ENCODE peak calls at places on chromosomes 11 and 22, in five cellular contexts. One of them, this sample, is unnamed.

GRCh38 chr11:85787809-85788805 is 22.8 kb downstream of the SYTL2 start:
- DNase-seq in fibroblast of the aortic adventitia: no peak
- DNase-seq in IMR-90: peak
- DNase-seq in GM13976: no peak
- DNase-seq in body of pancreas: peak
- DNase-seq in this sample: peak

GRCh38 chr22:24059121-24059520 is 48.0 kb downstream of the CABIN1 start:
- DNase-seq in IMR-90: peak
- DNase-seq in body of pancreas: peak
- DNase-seq in fibroblast of the aortic adventitia: peak
- DNase-seq in GM13976: no peak
- DNase-seq in this sample: no peak

GRCh38 chr11:2991477-2992233 is 474 bp downstream of the NAP1L4 start:
- DNase-seq in fibroblast of the aortic adventitia: peak
- DNase-seq in body of pancreas: no peak
- DNase-seq in GM13976: no peak
- DNase-seq in IMR-90: peak
- DNase-seq in this sample: no peak

GRCh38 chr11:65489706-65490310 is 9.0 kb upstream of the MALAT1 start:
- DNase-seq in fibroblast of the aortic adventitia: peak
- DNase-seq in body of pancreas: no peak
- DNase-seq in GM13976: no peak
- DNase-seq in IMR-90: no peak
- DNase-seq in this sample: no peak

GRCh38 chr11:76891285-76891684 is 30.6 kb downstream of the ACER3 start:
- DNase-seq in body of pancreas: no peak
- DNase-seq in fibroblast of the aortic adventitia: no peak
- DNase-seq in IMR-90: no peak
- DNase-seq in GM13976: no peak
- DNase-seq in this sample: no peak

GRCh38 chr22:47063606-47064005 is 301.2 kb downstream of the TBC1D22A start:
- DNase-seq in GM13976: no peak
- DNase-seq in IMR-90: no peak
- DNase-seq in body of pancreas: no peak
- DNase-seq in fibroblast of the aortic adventitia: no peak
- DNase-seq in this sample: no peak

GRCh38 chr11:47020793-47021624 is 84.4 kb downstream of the CSTPP1 start:
- DNase-seq in body of pancreas: no peak
- DNase-seq in IMR-90: peak
- DNase-seq in GM13976: no peak
- DNase-seq in fibroblast of the aortic adventitia: no peak
- DNase-seq in this sample: no peak

GRCh38 chr11:120194166-120194565 is 16.7 kb upstream of the OAF start:
- DNase-seq in GM13976: no peak
- DNase-seq in IMR-90: no peak
- DNase-seq in fibroblast of the aortic adventitia: no peak
- DNase-seq in body of pancreas: no peak
- DNase-seq in this sample: no peak

GRCh38 chr11:94655951-94656350 is 88.8 kb downstream of the PIWIL4 start:
- DNase-seq in GM13976: no peak
- DNase-seq in body of pancreas: no peak
- DNase-seq in fibroblast of the aortic adventitia: no peak
- DNase-seq in IMR-90: no peak
- DNase-seq in this sample: no peak

GRCh38 chr11:96827164-96827563 is 437.4 kb downstream of the JRKL start:
- DNase-seq in IMR-90: peak
- DNase-seq in fibroblast of the aortic adventitia: peak
- DNase-seq in body of pancreas: no peak
- DNase-seq in GM13976: no peak
- DNase-seq in this sample: no peak
- TF ChIP-seq CTCF in IMR-90: peak
- TF ChIP-seq CTCF in fibroblast of the aortic adventitia: peak
- TF ChIP-seq CTCF in body of pancreas: peak
- TF ChIP-seq CTCF in GM13976: no peak
- TF ChIP-seq CTCF in this sample: no peak

DNA sequence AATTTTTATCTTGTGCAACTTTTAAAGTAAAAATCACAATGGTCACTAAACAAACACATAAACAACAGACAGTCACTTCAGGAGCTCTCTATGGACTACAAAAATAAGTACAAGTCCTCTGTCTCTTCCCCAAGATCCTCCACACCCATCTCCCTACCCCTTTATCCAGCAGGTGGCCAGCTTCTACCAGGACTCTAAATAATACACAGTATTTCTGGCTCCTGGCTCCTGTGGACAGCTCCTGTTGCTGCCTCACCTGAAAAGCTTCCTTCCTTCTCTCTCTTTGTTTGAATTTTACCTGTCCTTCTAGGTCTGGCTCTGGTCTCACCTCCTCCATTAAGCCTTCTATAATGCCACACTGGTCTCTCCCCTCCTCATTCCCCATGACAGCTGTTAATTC is 86.1 kb downstream of the CLPB start:
- DNase-seq in body of pancreas: no peak
- DNase-seq in GM13976: no peak
- DNase-seq in IMR-90: no peak
- DNase-seq in fibroblast of the aortic adventitia: no peak
- DNase-seq in this sample: no peak
- TF ChIP-seq CTCF in body of pancreas: no peak
- TF ChIP-seq CTCF in GM13976: no peak
- TF ChIP-seq CTCF in IMR-90: no peak
- TF ChIP-seq CTCF in fibroblast of the aortic adventitia: no peak
- TF ChIP-seq CTCF in this sample: no peak

GRCh38 chr22:36942561-36942960 is 29.1 kb downstream of the CSF2RB start:
- DNase-seq in body of pancreas: no peak
- DNase-seq in fibroblast of the aortic adventitia: no peak
- DNase-seq in IMR-90: no peak
- DNase-seq in GM13976: no peak
- DNase-seq in this sample: no peak

GRCh38 chr22:36951746-36952145 is 38.3 kb downstream of the CSF2RB start:
- DNase-seq in body of pancreas: no peak
- DNase-seq in IMR-90: no peak
- DNase-seq in GM13976: no peak
- DNase-seq in fibroblast of the aortic adventitia: no peak
- DNase-seq in this sample: no peak

GRCh38 chr22:36950797-36951590 is 37.6 kb downstream of the CSF2RB start:
- DNase-seq in IMR-90: no peak
- DNase-seq in fibroblast of the aortic adventitia: no peak
- DNase-seq in GM13976: no peak
- DNase-seq in body of pancreas: no peak
- DNase-seq in this sample: no peak

GRCh38 chr22:36948273-36949055 is 35.0 kb downstream of the CSF2RB start:
- DNase-seq in GM13976: no peak
- DNase-seq in IMR-90: no peak
- DNase-seq in fibroblast of the aortic adventitia: peak
- DNase-seq in body of pancreas: no peak
- DNase-seq in this sample: no peak

GRCh38 chr22:36946436-36947158 is 33.2 kb downstream of the CSF2RB start:
- DNase-seq in GM13976: peak
- DNase-seq in IMR-90: no peak
- DNase-seq in fibroblast of the aortic adventitia: peak
- DNase-seq in body of pancreas: no peak
- DNase-seq in this sample: no peak
- TF ChIP-seq CTCF in GM13976: no peak
- TF ChIP-seq CTCF in IMR-90: no peak
- TF ChIP-seq CTCF in fibroblast of the aortic adventitia: no peak
- TF ChIP-seq CTCF in body of pancreas: no peak
- TF ChIP-seq CTCF in this sample: no peak

GRCh38 chr22:21713428-21714058 is 22.1 kb downstream of the YPEL1 start:
- DNase-seq in IMR-90: no peak
- DNase-seq in GM13976: no peak
- DNase-seq in body of pancreas: no peak
- DNase-seq in fibroblast of the aortic adventitia: no peak
- DNase-seq in this sample: no peak

GRCh38 chr22:21714059-21714770 is 21.4 kb downstream of the YPEL1 start:
- DNase-seq in IMR-90: no peak
- DNase-seq in GM13976: no peak
- DNase-seq in body of pancreas: peak
- DNase-seq in fibroblast of the aortic adventitia: no peak
- DNase-seq in this sample: no peak

GRCh38 chr22:21714784-21715183 is 20.8 kb downstream of the YPEL1 start:
- DNase-seq in body of pancreas: no peak
- DNase-seq in fibroblast of the aortic adventitia: no peak
- DNase-seq in IMR-90: peak
- DNase-seq in GM13976: no peak
- DNase-seq in this sample: no peak

GRCh38 chr22:21711851-21712250 is 23.7 kb downstream of the YPEL1 start:
- DNase-seq in body of pancreas: no peak
- DNase-seq in IMR-90: no peak
- DNase-seq in fibroblast of the aortic adventitia: no peak
- DNase-seq in GM13976: no peak
- DNase-seq in this sample: no peak

DNA sequence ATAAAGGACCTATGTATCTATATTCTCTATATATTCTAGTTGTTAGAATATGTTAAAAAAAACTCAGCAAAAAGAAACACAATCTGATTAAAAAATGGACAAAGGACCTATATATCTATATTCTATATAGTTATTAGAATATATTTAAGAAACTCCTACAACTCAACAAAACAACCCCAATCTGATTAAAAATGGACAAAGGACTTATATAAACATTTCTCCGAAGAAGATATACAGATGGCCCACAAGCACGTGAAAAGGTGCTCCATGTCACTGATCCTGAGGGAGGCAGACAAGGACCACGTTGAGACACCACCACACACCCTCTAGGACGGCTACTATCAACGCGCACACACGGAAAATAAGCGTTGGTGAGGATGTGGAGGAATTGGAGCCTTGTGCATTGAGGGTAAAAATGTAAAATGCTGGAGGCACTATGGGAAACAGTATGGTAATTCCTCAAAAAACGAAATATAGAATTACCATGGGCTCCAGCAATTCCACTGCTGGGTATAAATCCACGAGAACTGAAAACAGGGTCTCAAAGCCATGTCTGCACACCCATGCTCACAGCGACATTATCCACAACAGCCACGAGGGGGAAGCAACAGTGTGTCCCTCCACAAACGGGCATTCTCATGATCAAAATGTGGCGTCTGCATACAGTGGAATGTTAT is 22.7 kb downstream of the YPEL1 start:
- DNase-seq in GM13976: peak
- DNase-seq in IMR-90: peak
- DNase-seq in fibroblast of the aortic adventitia: peak
- DNase-seq in body of pancreas: peak
- DNase-seq in this sample: peak
- TF ChIP-seq CTCF in GM13976: peak
- TF ChIP-seq CTCF in IMR-90: peak
- TF ChIP-seq CTCF in fibroblast of the aortic adventitia: peak
- TF ChIP-seq CTCF in body of pancreas: peak
- TF ChIP-seq CTCF in this sample: peak

DNA sequence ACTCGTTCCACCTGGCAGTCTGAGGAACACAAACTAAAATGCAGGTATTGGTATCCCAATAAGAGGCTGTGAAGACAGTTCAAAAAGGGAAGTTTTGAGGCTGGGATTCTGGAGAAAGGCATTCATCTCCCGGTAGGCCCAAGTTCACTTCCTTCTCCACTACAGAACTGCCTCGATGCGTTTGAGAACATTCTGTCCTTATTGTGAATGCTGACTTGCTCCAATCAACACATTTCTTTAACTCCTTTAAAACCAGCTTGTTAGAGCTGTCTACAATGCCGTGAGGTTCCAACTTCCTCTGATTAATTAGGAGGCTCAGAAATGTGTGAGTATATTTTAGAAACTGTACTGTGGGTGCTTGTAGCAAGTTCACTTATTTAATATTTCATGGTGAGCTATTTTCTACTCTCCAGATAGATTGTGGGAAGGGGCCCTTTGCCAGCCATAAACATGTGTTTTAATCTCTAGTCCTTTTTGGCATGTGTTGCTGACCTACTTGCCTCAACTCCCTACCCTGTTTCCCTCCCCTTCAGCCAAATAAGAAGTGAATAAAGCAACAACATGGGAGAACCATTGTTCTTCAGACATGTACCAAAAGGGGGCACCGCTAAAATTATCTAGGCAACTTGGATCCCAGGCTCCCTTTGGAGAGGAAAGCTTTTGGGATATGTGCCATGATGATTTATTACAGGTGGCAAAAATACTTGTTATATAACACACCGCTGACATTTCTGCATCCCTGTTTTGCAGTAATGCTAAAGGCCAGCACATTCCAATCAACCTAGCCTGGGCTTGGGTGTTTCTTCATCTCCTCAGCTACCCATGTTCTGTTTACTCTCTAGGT is 245.6 kb downstream of the BLID start:
- DNase-seq in IMR-90: no peak
- DNase-seq in GM13976: no peak
- DNase-seq in body of pancreas: peak
- DNase-seq in fibroblast of the aortic adventitia: peak
- DNase-seq in this sample: no peak
- TF ChIP-seq CTCF in IMR-90: no peak
- TF ChIP-seq CTCF in GM13976: no peak
- TF ChIP-seq CTCF in body of pancreas: no peak
- TF ChIP-seq CTCF in fibroblast of the aortic adventitia: peak
- TF ChIP-seq CTCF in this sample: no peak

GRCh38 chr11:62794201-62794775 is 2.5 kb upstream of the TMEM223 start:
- DNase-seq in fibroblast of the aortic adventitia: no peak
- DNase-seq in GM13976: no peak
- DNase-seq in body of pancreas: no peak
- DNase-seq in IMR-90: no peak
- DNase-seq in this sample: no peak

GRCh38 chr11:62789576-62789975 is 2.2 kb downstream of the TMEM223 start:
- DNase-seq in IMR-90: no peak
- DNase-seq in GM13976: no peak
- DNase-seq in body of pancreas: no peak
- DNase-seq in fibroblast of the aortic adventitia: no peak
- DNase-seq in this sample: no peak

GRCh38 chr11:62788991-62789390 is 1.8 kb downstream of the TMEM179B start:
- DNase-seq in fibroblast of the aortic adventitia: no peak
- DNase-seq in GM13976: no peak
- DNase-seq in IMR-90: no peak
- DNase-seq in body of pancreas: no peak
- DNase-seq in this sample: no peak

GRCh38 chr11:62791501-62792192 is at the start of gene TMEM223:
- DNase-seq in GM13976: peak
- DNase-seq in fibroblast of the aortic adventitia: peak
- DNase-seq in IMR-90: peak
- DNase-seq in body of pancreas: peak
- DNase-seq in this sample: peak

GRCh38 chr11:62792193-62792575 is 378 bp upstream of the TMEM223 start:
- DNase-seq in body of pancreas: no peak
- DNase-seq in fibroblast of the aortic adventitia: no peak
- DNase-seq in GM13976: no peak
- DNase-seq in IMR-90: peak
- DNase-seq in this sample: no peak
- TF ChIP-seq CTCF in body of pancreas: no peak
- TF ChIP-seq CTCF in fibroblast of the aortic adventitia: no peak
- TF ChIP-seq CTCF in GM13976: no peak
- TF ChIP-seq CTCF in IMR-90: no peak
- TF ChIP-seq CTCF in this sample: no peak

GRCh38 chr11:48093795-48094642 is 113.7 kb downstream of the PTPRJ start:
- DNase-seq in GM13976: no peak
- DNase-seq in fibroblast of the aortic adventitia: no peak
- DNase-seq in body of pancreas: peak
- DNase-seq in IMR-90: peak
- DNase-seq in this sample: peak

GRCh38 chr11:48094643-48095339 is 114.4 kb downstream of the PTPRJ start:
- DNase-seq in body of pancreas: no peak
- DNase-seq in fibroblast of the aortic adventitia: no peak
- DNase-seq in IMR-90: no peak
- DNase-seq in GM13976: no peak
- DNase-seq in this sample: no peak

GRCh38 chr11:48095779-48096470 is 115.6 kb downstream of the PTPRJ start:
- DNase-seq in body of pancreas: no peak
- DNase-seq in IMR-90: no peak
- DNase-seq in fibroblast of the aortic adventitia: peak
- DNase-seq in GM13976: no peak
- DNase-seq in this sample: no peak

GRCh38 chr11:48098024-48098423 is 117.7 kb downstream of the PTPRJ start:
- DNase-seq in GM13976: no peak
- DNase-seq in fibroblast of the aortic adventitia: no peak
- DNase-seq in body of pancreas: no peak
- DNase-seq in IMR-90: no peak
- DNase-seq in this sample: no peak

GRCh38 chr11:48096588-48097525 is 116.5 kb downstream of the PTPRJ start:
- DNase-seq in body of pancreas: no peak
- DNase-seq in fibroblast of the aortic adventitia: peak
- DNase-seq in IMR-90: peak
- DNase-seq in GM13976: no peak
- DNase-seq in this sample: peak
- TF ChIP-seq CTCF in body of pancreas: no peak
- TF ChIP-seq CTCF in fibroblast of the aortic adventitia: no peak
- TF ChIP-seq CTCF in IMR-90: no peak
- TF ChIP-seq CTCF in GM13976: no peak
- TF ChIP-seq CTCF in this sample: no peak

This sample was measured in Calu3.